ENCODE peak calls at places on chromosomes 12 and 14, in six cellular contexts. N is adrenal gland, Q is uterus, V is breast epithelium, I is body of pancreas, D is HCT116. U is an unnamed sample.

GRCh38 chr12:20646239-20646827 is 48.8 kb upstream of the SLCO1C1 start:
- DNase-seq in V (no peak), N (no peak), D (peak; percentile 53), I (no peak), Q (no peak), U (no peak)

GRCh38 chr12:17511369-17511768 is 578.6 kb downstream of the RERGL start:
- DNase-seq in I (no peak), V (no peak), Q (no peak), D (no peak), N (no peak), U (no peak)

GRCh38 chr12:111411187-111411764 is 5.6 kb downstream of the SH2B3 start:
- DNase-seq in I (peak; percentile 50), Q (no peak), N (no peak), V (no peak), D (no peak), U (no peak)

GRCh38 chr12:1628671-1629337 is at the start of gene WNT5B:
- DNase-seq in I (no peak), Q (no peak), N (no peak), D (no peak), V (no peak), U (no peak)

GRCh38 chr12:104213952-104214351 is 1.6 kb upstream of the TXNRD1 start:
- DNase-seq in V (no peak), N (no peak), Q (no peak), I (no peak), D (no peak), U (no peak)

GRCh38 chr12:8018666-8019581 is 13.6 kb upstream of the FOXJ2 start:
- DNase-seq in V (no peak), Q (no peak), I (peak; percentile 25), D (peak; percentile 50), N (no peak), U (no peak)

GRCh38 chr14:51627313-51627712 is 24.4 kb upstream of the FRMD6 start:
- DNase-seq in I (no peak), N (no peak), Q (no peak), V (no peak), D (no peak), U (no peak)

GRCh38 chr12:122090759-122091535 is 12.4 kb downstream of the MLXIP start:
- DNase-seq in Q (peak; percentile 55), I (peak; percentile 32), V (no peak), N (no peak), D (no peak), U (peak; percentile 76)

GRCh38 chr12:92539966-92540791 is 162.6 kb upstream of the PLEKHG7 start:
- DNase-seq in I (peak; percentile 81), V (no peak), Q (no peak), D (no peak), N (no peak), U (no peak)

GRCh38 chr12:26692417-26692816 is 140.6 kb downstream of the ITPR2 start:
- DNase-seq in V (no peak), N (no peak), Q (no peak), I (no peak), D (no peak), U (no peak)

GRCh38 chr14:67357583-67358354 is 1.8 kb downstream of the ATP6V1D start:
- DNase-seq in I (no peak), Q (no peak), D (no peak), V (no peak), N (no peak), U (no peak)

GRCh38 chr12:95730457-95730856 is 60.1 kb downstream of the NTN4 start:
- DNase-seq in D (no peak), N (no peak), I (no peak), V (no peak), Q (no peak), U (no peak)

GRCh38 chr12:64086946-64087345 is 135.2 kb downstream of the KICS2 start:
- DNase-seq in D (no peak), Q (no peak), I (no peak), N (no peak), V (no peak), U (no peak)

GRCh38 chr14:71290960-71291466 is 383.8 kb downstream of the PCNX1 start:
- DNase-seq in I (no peak), Q (no peak), V (no peak), D (peak; percentile 23), N (peak; percentile 38), U (no peak)

GRCh38 chr14:96176275-96176674 is 28.4 kb upstream of the BDKRB2 start:
- DNase-seq in D (no peak), I (no peak), N (no peak), V (no peak), Q (no peak), U (peak; percentile 21)

GRCh38 chr12:26493656-26494055 is 298.3 kb downstream of the SSPN start:
- DNase-seq in N (no peak), Q (no peak), I (peak; percentile 39), V (no peak), D (peak; percentile 21), U (no peak)

GRCh38 chr12:26867084-26867483 is 34.1 kb upstream of the ITPR2 start:
- DNase-seq in N (no peak), V (no peak), I (no peak), D (no peak), Q (no peak), U (no peak)

GRCh38 chr12:94615284-94616216 is 34.8 kb downstream of the TMCC3 start:
- DNase-seq in I (peak; percentile 71), Q (peak; percentile 26), D (no peak), N (peak; percentile 26), V (no peak), U (peak; percentile 85)

GRCh38 chr12:93325855-93326254 is 51.9 kb upstream of the NUDT4 start:
- DNase-seq in Q (no peak), D (no peak), V (no peak), I (no peak), N (no peak), U (no peak)

GRCh38 chr12:3803865-3804472 is 51.1 kb upstream of the CRACR2A start:
- DNase-seq in V (peak; percentile 64), N (peak; percentile 74), D (peak; percentile 64), I (peak; percentile 86), Q (peak; percentile 69), U (peak; percentile 59)

GRCh38 chr12:124698211-124698997 is 131.0 kb upstream of the NCOR2 start:
- DNase-seq in Q (no peak), N (no peak), D (no peak), V (no peak), I (no peak), U (no peak)

GRCh38 chr12:107760817-107761501 is at the start of gene PRDM4:
- DNase-seq in V (peak; percentile 89), N (peak; percentile 94), D (peak; percentile 80), I (peak; percentile 96), Q (peak; percentile 93), U (peak; percentile 91)
- TF ChIP-seq POLR2A in V (no peak), N (peak; percentile 92), D (peak; percentile 66), I (peak; percentile 90), Q (peak; percentile 88), U (peak; percentile 86)

GRCh38 chr12:22631863-22632463 is 7.0 kb downstream of the ETNK1 start:
- DNase-seq in D (no peak), N (no peak), V (no peak), I (no peak), Q (no peak), U (no peak)
- H3K4me1 ChIP-seq in D (no peaks in the 10 kb centered on the region), N (peaks cover 57% of the 10 kb centered on the region), V (no peaks in the 10 kb centered on the region), I (peaks cover 24% of the 10 kb centered on the region), Q (no peaks in the 10 kb centered on the region), U (peaks cover 28% of the 10 kb centered on the region)

GRCh38 chr14:83940253-83940652 is 1589.7 kb upstream of the FLRT2 start:
- DNase-seq in Q (no peak), N (no peak), D (no peak), I (peak; percentile 44), V (no peak), U (no peak)
- TF ChIP-seq CTCF in Q (no peak), N (no peak), D (no peak), I (peak; percentile 53), V (no peak), U (no peak)

GRCh38 chr14:22769369-22769768 is 2.9 kb downstream of the OXA1L start:
- DNase-seq in N (no peak), I (no peak), Q (no peak), V (no peak), D (no peak), U (no peak)

GRCh38 chr14:22767323-22767589 is 768 bp downstream of the OXA1L start:
- DNase-seq in I (no peak), V (no peak), N (no peak), D (no peak), Q (no peak), U (no peak)

GRCh38 chr14:22768947-22769346 is 2.5 kb downstream of the OXA1L start:
- DNase-seq in N (no peak), Q (no peak), I (no peak), D (no peak), V (no peak), U (no peak)

GRCh38 chr14:22764382-22764781 is 2.1 kb upstream of the OXA1L start:
- DNase-seq in D (no peak), N (no peak), I (no peak), Q (no peak), V (no peak), U (no peak)

GRCh38 chr14:22766457-22767322 is at the start of gene OXA1L:
- DNase-seq in I (peak; percentile 99), Q (peak; percentile 98), D (peak; percentile 95), V (peak; percentile 98), N (peak; percentile 98), U (peak; percentile 98)
- TF ChIP-seq POLR2A in I (peak; percentile 21), Q (peak; percentile 51), D (peak; percentile 95), V (peak; percentile 47), N (peak; percentile 10), U (peak; percentile 52)

GRCh38 chr12:54352022-54352531 is 12.2 kb downstream of the GPR84 start:
- DNase-seq in N (peak; percentile 50), Q (peak; percentile 88), I (peak; percentile 85), D (no peak), V (no peak), U (no peak)

GRCh38 chr12:54349658-54350057 is 14.6 kb downstream of the GPR84 start:
- DNase-seq in I (no peak), Q (no peak), D (no peak), N (no peak), V (no peak), U (no peak)

GRCh38 chr12:54350743-54351142 is 13.5 kb downstream of the GPR84 start:
- DNase-seq in Q (no peak), I (no peak), N (no peak), V (no peak), D (no peak), U (no peak)

GRCh38 chr12:54352891-54353874 is 11.1 kb downstream of the GPR84 start:
- DNase-seq in Q (peak; percentile 74), D (no peak), I (peak; percentile 86), V (no peak), N (no peak), U (no peak)

DNA sequence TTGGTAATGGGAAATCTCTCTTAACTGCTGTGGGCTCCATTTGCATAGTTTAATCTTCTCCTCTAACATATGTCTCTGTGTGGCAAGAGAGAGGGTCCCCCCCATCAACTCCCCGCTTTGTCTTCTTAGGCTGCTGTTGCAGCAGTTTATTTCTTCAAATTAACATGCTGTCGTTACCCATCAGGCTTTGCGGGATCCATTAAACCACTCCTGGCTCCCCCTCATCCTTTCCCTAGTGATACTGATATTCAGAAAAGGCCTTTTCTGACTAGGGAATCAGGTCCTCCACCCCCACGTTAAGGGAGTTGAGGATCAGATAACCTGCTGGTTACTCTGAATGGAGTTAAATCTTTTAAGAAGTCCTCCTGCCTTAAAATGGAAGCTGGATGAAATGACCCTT is 15.3 kb downstream of the GPR84 start:
- DNase-seq in Q (no peak), I (no peak), N (no peak), V (no peak), D (no peak), U (no peak)
- H3K4me1 ChIP-seq in Q (peaks cover 14% of the 10 kb centered on the region), I (peaks cover 30% of the 10 kb centered on the region), N (peaks cover 21% of the 10 kb centered on the region), V (no peaks in the 10 kb centered on the region), D (no peaks in the 10 kb centered on the region), U (peaks cover 22% of the 10 kb centered on the region)